ENCODE peak calls at places on chromosomes 7 and 10, in seven cellular contexts. C is WTC11; A is foreskin fibroblast; D is RWPE2; P is upper lobe of right lung; S is CD8-positive, alpha-beta T cell; X is AG09309. I is an unnamed sample.

GRCh38 chr7:1358376-1359050 is 100.8 kb downstream of the MICALL2 start:
- DNase-seq in C (no peak), S (no peak), A (no peak), X (no peak), P (peak; percentile 50), D (peak; percentile 58), I (no peak)

GRCh38 chr10:93461807-93462178 is 20.3 kb downstream of the MYOF start:
- DNase-seq in X (no peak), D (no peak), C (no peak), S (no peak), P (no peak), A (peak; percentile 70), I (no peak)

GRCh38 chr7:7263297-7264230 is 81.2 kb downstream of the C1GALT1 start:
- DNase-seq in C (no peak), D (no peak), X (no peak), S (no peak), A (peak; percentile 13), P (no peak), I (no peak)

GRCh38 chr10:70478191-70479160 is at the start of gene PALD1:
- DNase-seq in D (no peak), S (no peak), A (peak; percentile 69), P (peak; percentile 82), C (peak; percentile 82), X (no peak), I (peak; percentile 77)

GRCh38 chr7:54897891-54898290 is 120.9 kb upstream of the EGFR start:
- DNase-seq in X (no peak), D (no peak), S (no peak), A (peak; percentile 24), P (no peak), C (no peak), I (no peak)

GRCh38 chr7:1385809-1386622 is 73.3 kb downstream of the MICALL2 start:
- DNase-seq in A (no peak), P (no peak), D (no peak), C (peak; percentile 37), X (no peak), S (no peak), I (no peak)

GRCh38 chr7:77247206-77247850 is 47.7 kb upstream of the FGL2 start:
- DNase-seq in S (peak; percentile 80), D (peak; percentile 68), P (peak; percentile 81), C (peak; percentile 93), X (peak; percentile 35), A (peak; percentile 83), I (peak; percentile 69)

GRCh38 chr7:6507906-6508305 is 43.4 kb downstream of the GRID2IP start:
- DNase-seq in S (no peak), C (no peak), P (no peak), A (no peak), D (peak; percentile 55), X (no peak), I (no peak)

GRCh38 chr10:21807162-21807561 is 196.4 kb downstream of the DNAJC1 start:
- DNase-seq in S (no peak), D (no peak), P (no peak), A (no peak), X (no peak), C (peak; percentile 28), I (no peak)

GRCh38 chr7:156219307-156220077 is 407.2 kb upstream of the SHH start:
- DNase-seq in X (no peak), D (no peak), P (no peak), A (no peak), S (no peak), C (no peak), I (no peak)

GRCh38 chr10:19638173-19638872 is 177.9 kb upstream of the PLXDC2 start:
- DNase-seq in P (no peak), X (peak; percentile 69), C (no peak), S (no peak), D (no peak), A (peak; percentile 92), I (no peak)

GRCh38 chr10:15346440-15347141 is 24.5 kb downstream of the FAM171A1 start:
- DNase-seq in P (no peak), D (no peak), S (no peak), X (no peak), C (no peak), A (peak; percentile 63), I (no peak)

GRCh38 chr7:155558961-155559360 is 12.6 kb upstream of the CNPY1 start:
- DNase-seq in S (no peak), P (no peak), A (no peak), D (no peak), C (no peak), X (no peak), I (no peak)

GRCh38 chr7:2863461-2864066 is 19.5 kb upstream of the GNA12 start:
- DNase-seq in D (peak; percentile 88), P (peak; percentile 87), S (peak; percentile 66), C (peak; percentile 32), A (peak; percentile 97), X (peak; percentile 92), I (peak; percentile 88)

GRCh38 chr7:2864204-2864985 is 20.3 kb upstream of the GNA12 start:
- DNase-seq in A (no peak), X (no peak), D (no peak), S (no peak), P (no peak), C (no peak), I (no peak)

GRCh38 chr7:2861509-2861908 is 17.4 kb upstream of the GNA12 start:
- DNase-seq in X (no peak), D (no peak), P (no peak), A (no peak), C (no peak), S (no peak), I (no peak)

GRCh38 chr7:2860627-2861133 is 16.6 kb upstream of the GNA12 start:
- DNase-seq in X (no peak), A (no peak), S (no peak), P (peak; percentile 67), C (no peak), D (no peak), I (no peak)

GRCh38 chr7:2862831-2863361 is 18.8 kb upstream of the GNA12 start:
- DNase-seq in C (no peak), A (no peak), D (no peak), X (no peak), S (peak; percentile 64), P (no peak), I (no peak)
- TF ChIP-seq CTCF in C (no peak), A (no peak), D (no peak), X (no peak), S (no peak), P (no peak), I (no peak)

GRCh38 chr10:81814842-81815241 is 60.2 kb upstream of the NRG3 start:
- DNase-seq in X (no peak), P (no peak), D (no peak), S (no peak), C (no peak), A (no peak), I (no peak)

GRCh38 chr10:81817611-81818160 is 57.3 kb upstream of the NRG3 start:
- DNase-seq in P (peak; percentile 64), S (no peak), X (no peak), D (no peak), C (no peak), A (no peak), I (no peak)

DNA sequence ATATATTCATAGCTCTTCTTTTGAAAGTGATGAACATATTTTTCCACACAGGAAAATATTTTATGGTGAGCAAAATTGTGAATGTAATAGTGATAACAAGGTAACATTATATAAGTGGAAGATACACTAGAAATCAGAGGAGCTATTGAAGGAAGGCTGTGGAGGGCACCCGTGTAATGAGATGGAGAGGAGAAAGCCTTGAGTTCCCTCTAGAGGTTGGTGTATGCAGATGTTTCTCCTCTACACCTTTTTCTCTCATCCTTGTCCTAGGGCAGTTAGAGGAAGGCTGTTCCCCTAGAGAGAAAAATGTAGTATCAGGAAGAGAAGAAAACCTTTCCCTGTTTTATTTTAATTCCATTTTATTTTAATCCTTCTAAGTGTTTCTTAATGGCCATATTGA is 54.6 kb upstream of the NRG3 start:
- DNase-seq in X (no peak), D (no peak), C (no peak), P (no peak), A (peak; percentile 14), S (no peak), I (no peak)
- TF ChIP-seq CTCF in X (no peak), D (peak; percentile 39), C (peak; percentile 17), P (peak; percentile 21), A (no peak), S (no peak), I (no peak)

DNA sequence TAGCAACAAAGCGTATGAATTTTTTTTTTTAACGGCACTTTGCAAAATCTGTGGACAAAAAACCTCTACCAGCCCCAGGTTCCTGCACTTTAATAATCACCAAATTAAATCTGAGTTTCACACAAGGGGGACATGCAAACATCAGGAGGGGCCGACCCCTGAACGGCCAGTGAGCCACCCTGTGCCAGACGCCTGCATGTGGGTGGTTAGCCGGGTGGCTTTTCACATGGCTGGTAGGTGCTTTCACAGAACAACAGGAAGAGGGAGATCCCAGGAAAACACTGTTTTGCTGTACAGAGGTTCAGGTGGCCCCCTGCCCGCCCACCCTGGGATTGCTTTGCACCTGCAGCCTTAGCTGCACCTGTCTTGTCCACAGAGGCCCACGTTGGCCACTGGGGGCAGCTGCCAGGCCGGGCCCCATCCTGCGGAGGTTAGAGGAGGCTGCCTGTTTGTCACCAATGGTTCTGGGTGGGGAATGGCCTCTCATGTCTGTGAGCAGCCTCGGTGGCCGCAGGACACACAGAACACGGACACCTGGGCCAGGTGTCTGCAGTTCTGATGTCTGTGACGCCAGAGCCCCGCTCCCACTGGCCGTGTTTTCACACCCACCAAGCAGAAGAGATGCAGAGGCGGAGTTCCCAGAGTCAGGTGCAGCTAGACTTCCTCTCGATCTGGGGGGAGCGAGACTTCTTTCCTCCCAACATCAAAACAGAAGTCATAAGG is 107.7 kb downstream of the FAM53B start:
- DNase-seq in D (no peak), S (peak; percentile 67), P (no peak), A (no peak), C (peak; percentile 45), X (no peak), I (no peak)
- TF ChIP-seq CTCF in D (no peak), S (peak; percentile 48), P (no peak), A (no peak), C (no peak), X (no peak), I (no peak)

GRCh38 chr7:2554654-2555053 is 670 bp downstream of the BRAT1 start:
- DNase-seq in S (no peak), D (peak; percentile 32), P (peak; percentile 65), X (no peak), C (no peak), A (no peak), I (peak; percentile 46)

GRCh38 chr7:2558620-2559282 is at the start of gene IQCE:
- DNase-seq in S (peak; percentile 86), P (peak; percentile 98), D (peak; percentile 91), A (peak; percentile 96), X (peak; percentile 39), C (peak; percentile 98), I (peak; percentile 94)

GRCh38 chr7:2555121-2556052 is at the start of gene BRAT1:
- DNase-seq in S (peak; percentile 96), A (peak; percentile 97), D (peak; percentile 96), X (peak; percentile 55), P (peak; percentile 100), C (peak; percentile 99), I (peak; percentile 98)

GRCh38 chr7:2564970-2565546 is 6.3 kb downstream of the IQCE start:
- DNase-seq in A (no peak), P (no peak), C (no peak), X (no peak), S (no peak), D (no peak), I (no peak)

DNA sequence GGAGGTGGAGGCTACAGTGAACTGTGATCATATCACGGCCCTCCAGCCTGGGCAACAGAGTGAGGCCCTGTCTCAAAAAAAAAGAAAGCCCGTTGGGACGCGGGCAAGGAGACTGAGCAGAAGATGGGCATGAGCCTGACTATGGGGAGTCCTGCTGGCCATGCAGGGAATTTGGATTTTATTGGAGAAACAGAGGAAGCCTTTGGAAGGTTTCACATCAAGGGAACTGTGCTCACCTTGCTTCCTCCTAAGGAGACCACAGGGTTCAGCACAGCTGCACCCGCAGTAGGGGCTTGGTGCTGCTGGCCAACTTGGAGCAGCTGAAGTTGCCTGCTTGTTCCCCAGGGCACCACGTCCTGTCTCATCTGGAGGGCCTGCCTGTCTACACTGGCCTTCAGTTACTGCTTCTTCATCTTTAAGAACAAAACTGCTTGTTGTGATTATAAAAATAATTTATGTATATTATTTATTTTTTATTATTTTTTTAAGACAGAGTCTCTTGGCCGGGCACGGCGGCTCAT is 1.5 kb downstream of the IQCE start:
- DNase-seq in D (peak; percentile 41), P (peak; percentile 46), C (no peak), A (no peak), X (no peak), S (no peak), I (no peak)
- TF ChIP-seq CTCF in D (no peak), P (peak; percentile 20), C (no peak), A (no peak), X (peak; percentile 48), S (no peak), I (no peak)

I was measured in GM13976.